ENCODE peak calls at places on chromosomes 3 and 15, in five cellular contexts. S, X, T, C and B are unnamed samples.

GRCh38 chr3:66083961-66084270 is 45.2 kb upstream of the MAGI1 start:
- DNase-seq in S (no peak), X (no peak), T (no peak), C (no peak), B (no peak)

GRCh38 chr3:11638669-11639402 is 4.9 kb downstream of the VGLL4 start:
- DNase-seq in S (peak), X (no peak), T (no peak), C (no peak), B (no peak)

GRCh38 chr3:64878372-64878771 is 190.6 kb upstream of the ADAMTS9 start:
- DNase-seq in S (no peak), X (no peak), T (no peak), C (no peak), B (peak)

GRCh38 chr3:16794251-16794650 is 90.5 kb upstream of the PLCL2 start:
- DNase-seq in S (no peak), X (no peak), T (no peak), C (no peak), B (peak)

GRCh38 chr3:141316851-141317250 is 51.5 kb upstream of the ZBTB38 start:
- DNase-seq in S (no peak), X (no peak), T (no peak), C (no peak), B (no peak)

GRCh38 chr3:43995078-43995928 is 246.4 kb upstream of the TOPAZ1 start:
- DNase-seq in S (no peak), X (peak), T (peak), C (peak), B (peak)

GRCh38 chr3:88000853-88001252 is 58.0 kb downstream of the CGGBP1 start:
- DNase-seq in S (no peak), X (no peak), T (no peak), C (no peak), B (no peak)

GRCh38 chr15:68888419-68888818 is 41.9 kb upstream of the SPESP1 start:
- DNase-seq in S (no peak), X (no peak), T (no peak), C (no peak), B (no peak)

GRCh38 chr3:7573330-7573729 is 712.4 kb downstream of the GRM7 start:
- DNase-seq in S (no peak), X (no peak), T (no peak), C (no peak), B (no peak)

GRCh38 chr3:107264888-107265287 is 112.4 kb upstream of the CCDC54 start:
- DNase-seq in S (no peak), X (no peak), T (no peak), C (no peak), B (no peak)

GRCh38 chr3:167626490-167626889 is 27.3 kb downstream of the WDR49 start:
- DNase-seq in S (no peak), X (no peak), T (no peak), C (no peak), B (peak)

GRCh38 chr3:158471639-158472294 is 99.2 kb upstream of the MLF1 start:
- DNase-seq in S (no peak), X (no peak), T (no peak), C (peak), B (no peak)

GRCh38 chr3:98812851-98813374 is 49.8 kb downstream of the ST3GAL6 start:
- DNase-seq in S (no peak), X (no peak), T (peak), C (no peak), B (no peak)

GRCh38 chr15:55224892-55225291 is 28.2 kb upstream of the RSL24D1 start:
- DNase-seq in S (no peak), X (no peak), T (peak), C (no peak), B (peak)